ENCODE peak calls at places on chromosomes 16 and 17, in five cellular contexts. A is heart right ventricle, B is A673, X is left ventricle myocardium inferior, S is kidney. D is an unnamed sample.

GRCh38 chr17:9021985-9022552 is 759 bp downstream of the NTN1 start:
- DNase-seq in A (peak; percentile 48), B (peak; percentile 29), X (peak; percentile 45), S (peak; percentile 77), D (peak; percentile 22)

GRCh38 chr17:37717627-37718382 is 27.1 kb downstream of the HNF1B start:
- DNase-seq in A (no peak), B (no peak), X (no peak), S (no peak), D (no peak)

GRCh38 chr16:57938484-57938883 is 32.4 kb downstream of the CNGB1 start:
- DNase-seq in A (no peak), B (no peak), X (no peak), S (no peak), D (no peak)

GRCh38 chr17:32116937-32117336 is 25.4 kb upstream of the RHOT1 start:
- DNase-seq in A (no peak), B (no peak), X (no peak), S (no peak), D (no peak)

GRCh38 chr17:36600477-36600876 is 906 bp upstream of the MRM1 start:
- DNase-seq in A (no peak), B (no peak), X (no peak), S (no peak), D (no peak)

GRCh38 chr17:72386619-72387237 is 265.9 kb downstream of the SOX9 start:
- DNase-seq in A (no peak), B (peak; percentile 76), X (no peak), S (no peak), D (no peak)

GRCh38 chr17:73348018-73348823 is 36.4 kb upstream of the CDC42EP4 start:
- DNase-seq in A (no peak), B (no peak), X (no peak), S (no peak), D (no peak)

GRCh38 chr16:51184702-51185433 is 33.8 kb upstream of the SALL1 start:
- DNase-seq in A (no peak), B (peak; percentile 75), X (no peak), S (no peak), D (no peak)

GRCh38 chr17:77254961-77255741 is 114.4 kb downstream of the SEC14L1 start:
- DNase-seq in A (no peak), B (no peak), X (no peak), S (peak; percentile 95), D (peak; percentile 26)

GRCh38 chr16:58435779-58436178 is 43.5 kb downstream of the GINS3 start:
- DNase-seq in A (no peak), B (no peak), X (no peak), S (no peak), D (no peak)

GRCh38 chr17:37848690-37849616 is 75.3 kb upstream of the TBC1D3K start:
- DNase-seq in A (no peak), B (peak; percentile 56), X (no peak), S (no peak), D (no peak)

GRCh38 chr16:65294154-65294553 is 172.3 kb upstream of the CDH11 start:
- DNase-seq in A (no peak), B (no peak), X (no peak), S (no peak), D (no peak)

GRCh38 chr17:55304171-55304859 is 39.6 kb downstream of the HLF start:
- DNase-seq in A (no peak), B (no peak), X (no peak), S (no peak), D (no peak)

GRCh38 chr17:62652251-62653001 is 25.0 kb downstream of the MRC2 start:
- DNase-seq in A (peak; percentile 76), B (peak; percentile 24), X (peak; percentile 74), S (peak; percentile 93), D (no peak)

GRCh38 chr16:53091508-53092211 is 36.9 kb downstream of the CHD9 start:
- DNase-seq in A (peak; percentile 60), B (peak; percentile 99), X (peak; percentile 67), S (peak; percentile 91), D (peak; percentile 72)

GRCh38 chr17:9052921-9053320 is 31.6 kb downstream of the NTN1 start:
- DNase-seq in A (no peak), B (no peak), X (no peak), S (no peak), D (no peak)

GRCh38 chr16:87076950-87077749 is 240.0 kb downstream of the C16orf95 start:
- DNase-seq in A (peak; percentile 40), B (peak; percentile 48), X (peak; percentile 48), S (no peak), D (no peak)

GRCh38 chr16:4593069-4593468 is 21.6 kb downstream of the UBALD1 start:
- DNase-seq in A (no peak), B (no peak), X (no peak), S (peak; percentile 69), D (no peak)

GRCh38 chr17:81402530-81402941 is 7.3 kb downstream of the BAHCC1 start:
- DNase-seq in A (peak; percentile 53), B (peak; percentile 51), X (peak; percentile 60), S (no peak), D (no peak)

GRCh38 chr17:81401727-81402529 is 6.7 kb downstream of the BAHCC1 start:
- DNase-seq in A (peak; percentile 69), B (peak; percentile 75), X (peak; percentile 61), S (no peak), D (no peak)

GRCh38 chr17:81404557-81405165 is 9.4 kb downstream of the BAHCC1 start:
- DNase-seq in A (no peak), B (peak; percentile 66), X (no peak), S (no peak), D (no peak)

GRCh38 chr17:81403671-81404534 is 8.6 kb downstream of the BAHCC1 start:
- DNase-seq in A (peak; percentile 49), B (peak; percentile 71), X (peak; percentile 42), S (no peak), D (no peak)

GRCh38 chr17:81403040-81403467 is 7.8 kb downstream of the BAHCC1 start:
- DNase-seq in A (no peak), B (peak; percentile 72), X (no peak), S (no peak), D (no peak)
- H3K4me1 ChIP-seq in A (peaks cover 67% of the 10 kb centered on the region), B (peaks cover 71% of the 10 kb centered on the region), X (peaks cover 88% of the 10 kb centered on the region), S (peaks cover 39% of the 10 kb centered on the region), D (peaks cover 58% of the 10 kb centered on the region)

DNA sequence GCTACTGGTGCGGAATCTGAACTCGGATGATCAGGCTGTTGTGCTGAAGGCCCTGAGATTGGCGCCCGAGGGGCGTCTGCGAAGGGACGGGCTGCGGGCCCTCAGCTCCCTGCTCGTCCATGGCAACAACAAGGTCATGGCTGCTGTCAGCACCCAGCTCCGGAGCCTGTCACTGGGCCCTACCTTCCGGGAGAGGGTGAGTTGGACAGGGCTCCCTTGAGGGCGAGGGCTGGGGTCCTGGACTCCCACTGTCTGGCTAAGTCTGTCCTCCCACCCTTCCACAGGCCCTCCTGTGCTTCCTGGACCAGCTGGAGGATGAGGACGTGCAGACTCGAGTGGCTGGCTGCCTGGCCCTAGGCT is 16.7 kb upstream of the CTCF start:
- DNase-seq in A (no peak), B (no peak), X (no peak), S (no peak), D (no peak)
- H3K4me1 ChIP-seq in A (peaks cover 36% of the 10 kb centered on the region), B (no peaks in the 10 kb centered on the region), X (peaks cover 87% of the 10 kb centered on the region), S (peaks cover 17% of the 10 kb centered on the region), D (peaks cover 11% of the 10 kb centered on the region)

GRCh38 chr16:8949536-8950418 is 13.9 kb downstream of the USP7 start:
- DNase-seq in A (no peak), B (no peak), X (no peak), S (no peak), D (no peak)
- H3K4me1 ChIP-seq in A (peaks cover 62% of the 10 kb centered on the region), B (peaks cover 20% of the 10 kb centered on the region), X (peaks cover 92% of the 10 kb centered on the region), S (peaks cover 32% of the 10 kb centered on the region), D (peaks cover 14% of the 10 kb centered on the region)

GRCh38 chr16:67667434-67667816 is 811 bp downstream of the C16orf86 start:
- DNase-seq in A (no peak), B (no peak), X (no peak), S (peak; percentile 83), D (no peak)

GRCh38 chr16:67666032-67666537 is 465 bp downstream of the ENKD1 start:
- DNase-seq in A (peak; percentile 59), B (no peak), X (peak; percentile 49), S (peak; percentile 87), D (no peak)

GRCh38 chr16:67667817-67668494 is 1.3 kb downstream of the C16orf86 start:
- DNase-seq in A (peak; percentile 82), B (peak; percentile 96), X (peak; percentile 82), S (peak; percentile 93), D (peak; percentile 91)

GRCh38 chr16:67665598-67665997 is 952 bp downstream of the ENKD1 start:
- DNase-seq in A (no peak), B (no peak), X (no peak), S (no peak), D (no peak)

GRCh38 chr16:67666538-67667433 is at the start of the genes C16orf86 and ENKD1:
- DNase-seq in A (peak; percentile 88), B (peak; percentile 85), X (peak; percentile 89), S (peak; percentile 95), D (peak; percentile 90)
- H3K4me1 ChIP-seq in A (peaks cover 25% of the 10 kb centered on the region), B (peaks cover 10% of the 10 kb centered on the region), X (peaks cover 32% of the 10 kb centered on the region), S (peaks cover 23% of the 10 kb centered on the region), D (peaks cover 17% of the 10 kb centered on the region)

GRCh38 chr17:4742133-4742532 is 2.4 kb upstream of the CXCL16 start:
- DNase-seq in A (no peak), B (no peak), X (no peak), S (peak; percentile 42), D (no peak)

GRCh38 chr17:4744999-4745969 is 5.6 kb upstream of the CXCL16 start:
- DNase-seq in A (no peak), B (no peak), X (no peak), S (peak; percentile 72), D (no peak)

GRCh38 chr17:4743216-4743615 is 3.5 kb upstream of the CXCL16 start:
- DNase-seq in A (no peak), B (no peak), X (no peak), S (peak; percentile 67), D (no peak)

GRCh38 chr17:4742629-4743028 is 2.9 kb upstream of the CXCL16 start:
- DNase-seq in A (no peak), B (no peak), X (no peak), S (peak; percentile 34), D (no peak)

GRCh38 chr17:4743898-4744297 is 4.2 kb upstream of the CXCL16 start:
- DNase-seq in A (no peak), B (no peak), X (no peak), S (peak; percentile 55), D (no peak)
- H3K4me1 ChIP-seq in A (peaks cover 2% of the 10 kb centered on the region), B (peaks cover 7% of the 10 kb centered on the region), X (peaks cover 32% of the 10 kb centered on the region), S (peaks cover 7% of the 10 kb centered on the region), D (no peaks in the 10 kb centered on the region)

GRCh38 chr17:83132251-83133081 is 53.1 kb downstream of the METRNL start:
- DNase-seq in A (peak; percentile 59), B (no peak), X (peak; percentile 56), S (peak; percentile 59), D (no peak)
- H3K4me1 ChIP-seq in A (no peaks in the 10 kb centered on the region), B (no peaks in the 10 kb centered on the region), X (peaks cover 17% of the 10 kb centered on the region), S (no peaks in the 10 kb centered on the region), D (peaks cover 4% of the 10 kb centered on the region)

DNA sequence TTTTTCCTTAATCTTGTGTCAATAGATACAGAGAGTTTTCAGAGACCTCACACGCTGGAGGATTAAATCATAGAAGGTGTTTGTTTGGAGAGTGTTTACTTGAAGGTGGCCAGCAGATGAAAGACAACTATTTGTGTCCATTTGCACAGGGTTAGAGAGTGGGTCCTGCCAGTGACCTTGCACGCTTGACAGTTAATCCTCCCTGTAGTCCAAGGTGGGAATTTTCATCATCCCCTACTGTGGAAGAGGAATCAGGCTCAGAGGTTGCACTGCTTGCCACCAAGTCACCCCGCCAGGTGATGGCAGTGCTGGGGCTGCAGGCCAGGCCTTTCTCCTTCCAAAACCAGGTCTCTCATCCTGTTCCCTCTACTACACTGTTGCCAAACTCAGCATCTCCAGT is 12.3 kb downstream of the CDH1 start:
- DNase-seq in A (no peak), B (no peak), X (no peak), S (no peak), D (no peak)
- H3K4me1 ChIP-seq in A (no peaks in the 10 kb centered on the region), B (no peaks in the 10 kb centered on the region), X (no peaks in the 10 kb centered on the region), S (peaks cover 8% of the 10 kb centered on the region), D (no peaks in the 10 kb centered on the region)

D was measured in testis.